ENCODE peak calls at places on chromosomes 11 and 22, in four cellular contexts. One of them, this sample, is unnamed. For H3K4me1, the result is how much of the 10 kb centered on the place peaks cover.

GRCh38 chr11:1482581-1483444 is 3.8 kb downstream of the MOB2 start:
- DNase-seq in endodermal cell: peak
- DNase-seq in left ventricle myocardium inferior: peak
- DNase-seq in uterus: peak
- DNase-seq in this sample: peak

GRCh38 chr11:3169235-3169951 is 4.3 kb upstream of the OSBPL5 start:
- DNase-seq in uterus: peak
- DNase-seq in endodermal cell: peak
- DNase-seq in left ventricle myocardium inferior: peak
- DNase-seq in this sample: no peak

GRCh38 chr11:1053121-1053901 is 16.8 kb upstream of the MUC6 start:
- DNase-seq in uterus: no peak
- DNase-seq in left ventricle myocardium inferior: no peak
- DNase-seq in endodermal cell: no peak
- DNase-seq in this sample: no peak

GRCh38 chr11:114172871-114173444 is 113.4 kb downstream of the ZBTB16 start:
- DNase-seq in uterus: no peak
- DNase-seq in endodermal cell: no peak
- DNase-seq in left ventricle myocardium inferior: peak
- DNase-seq in this sample: no peak

GRCh38 chr11:33936745-33937612 is 45.1 kb upstream of the LMO2 start:
- DNase-seq in left ventricle myocardium inferior: peak
- DNase-seq in endodermal cell: no peak
- DNase-seq in uterus: peak
- DNase-seq in this sample: peak

GRCh38 chr11:62974848-62975522 is 9.8 kb downstream of the SLC22A6 start:
- DNase-seq in uterus: no peak
- DNase-seq in endodermal cell: peak
- DNase-seq in left ventricle myocardium inferior: peak
- DNase-seq in this sample: no peak

GRCh38 chr11:61377461-61378160 is 14.8 kb upstream of the TMEM216 start:
- DNase-seq in left ventricle myocardium inferior: no peak
- DNase-seq in uterus: no peak
- DNase-seq in endodermal cell: no peak
- DNase-seq in this sample: no peak

GRCh38 chr11:101459020-101459419 is 124.8 kb downstream of the TRPC6 start:
- DNase-seq in left ventricle myocardium inferior: no peak
- DNase-seq in endodermal cell: no peak
- DNase-seq in uterus: no peak
- DNase-seq in this sample: no peak

GRCh38 chr22:20117656-20118571 is 888 bp upstream of the TRMT2A start:
- DNase-seq in left ventricle myocardium inferior: peak
- DNase-seq in endodermal cell: no peak
- DNase-seq in uterus: no peak
- DNase-seq in this sample: no peak

GRCh38 chr22:45640941-45641621 is 30.6 kb upstream of the ATXN10 start:
- DNase-seq in endodermal cell: no peak
- DNase-seq in uterus: no peak
- DNase-seq in left ventricle myocardium inferior: no peak
- DNase-seq in this sample: no peak

GRCh38 chr22:21665047-21665851 is 563 bp upstream of the PPIL2 start:
- DNase-seq in endodermal cell: no peak
- DNase-seq in left ventricle myocardium inferior: no peak
- DNase-seq in uterus: no peak
- DNase-seq in this sample: no peak

GRCh38 chr11:1748467-1749019 is 1.9 kb downstream of the IFITM10 start:
- DNase-seq in uterus: no peak
- DNase-seq in left ventricle myocardium inferior: no peak
- DNase-seq in endodermal cell: no peak
- DNase-seq in this sample: peak

GRCh38 chr11:125164422-125165110 is at the start of gene PKNOX2:
- DNase-seq in uterus: peak
- DNase-seq in endodermal cell: peak
- DNase-seq in left ventricle myocardium inferior: peak
- DNase-seq in this sample: no peak

GRCh38 chr11:111770581-111771134 is 4.5 kb upstream of the PPP2R1B start:
- DNase-seq in uterus: no peak
- DNase-seq in left ventricle myocardium inferior: no peak
- DNase-seq in endodermal cell: peak
- DNase-seq in this sample: no peak

GRCh38 chr22:31604746-31605705 is 57.0 kb downstream of the PISD start:
- DNase-seq in left ventricle myocardium inferior: no peak
- DNase-seq in endodermal cell: peak
- DNase-seq in uterus: no peak
- DNase-seq in this sample: no peak

GRCh38 chr11:72724851-72725730 is 27.1 kb downstream of the ARAP1 start:
- DNase-seq in left ventricle myocardium inferior: peak
- DNase-seq in uterus: peak
- DNase-seq in endodermal cell: peak
- DNase-seq in this sample: peak

GRCh38 chr22:30406400-30406799 is 9.6 kb downstream of the SEC14L2 start:
- DNase-seq in uterus: no peak
- DNase-seq in endodermal cell: no peak
- DNase-seq in left ventricle myocardium inferior: no peak
- DNase-seq in this sample: no peak

GRCh38 chr11:19199766-19200165 is 2.0 kb downstream of the CSRP3 start:
- DNase-seq in left ventricle myocardium inferior: no peak
- DNase-seq in endodermal cell: no peak
- DNase-seq in uterus: no peak
- DNase-seq in this sample: no peak

GRCh38 chr11:35609656-35610055 is 8.6 kb upstream of the FJX1 start:
- DNase-seq in uterus: no peak
- DNase-seq in left ventricle myocardium inferior: no peak
- DNase-seq in endodermal cell: no peak
- DNase-seq in this sample: no peak

GRCh38 chr11:47442514-47442913 is 6.4 kb downstream of the RAPSN start:
- DNase-seq in left ventricle myocardium inferior: peak
- DNase-seq in endodermal cell: no peak
- DNase-seq in uterus: no peak
- DNase-seq in this sample: no peak

GRCh38 chr11:77791301-77791700 is 29.2 kb downstream of the RSF1 start:
- DNase-seq in uterus: no peak
- DNase-seq in left ventricle myocardium inferior: no peak
- DNase-seq in endodermal cell: no peak
- DNase-seq in this sample: no peak

GRCh38 chr22:31241200-31241599 is 29.1 kb downstream of the LIMK2 start:
- DNase-seq in endodermal cell: peak
- DNase-seq in uterus: no peak
- DNase-seq in left ventricle myocardium inferior: no peak
- DNase-seq in this sample: no peak

GRCh38 chr11:33668468-33668825 is 32.2 kb downstream of the C11orf91 start:
- DNase-seq in left ventricle myocardium inferior: no peak
- DNase-seq in endodermal cell: no peak
- DNase-seq in uterus: no peak
- DNase-seq in this sample: no peak

GRCh38 chr11:101582242-101583052 is 1.4 kb downstream of the TRPC6 start:
- DNase-seq in left ventricle myocardium inferior: peak
- DNase-seq in uterus: no peak
- DNase-seq in endodermal cell: peak
- DNase-seq in this sample: no peak

GRCh38 chr11:73313652-73314051 is 5.6 kb downstream of the ARHGEF17 start:
- DNase-seq in endodermal cell: no peak
- DNase-seq in uterus: no peak
- DNase-seq in left ventricle myocardium inferior: no peak
- DNase-seq in this sample: no peak

GRCh38 chr11:108414958-108415357 is 52.4 kb downstream of the C11orf65 start:
- DNase-seq in uterus: no peak
- DNase-seq in left ventricle myocardium inferior: no peak
- DNase-seq in endodermal cell: no peak
- DNase-seq in this sample: no peak

GRCh38 chr11:108592591-108593213 is 866 bp downstream of the EXPH5 start:
- DNase-seq in left ventricle myocardium inferior: peak
- DNase-seq in uterus: peak
- DNase-seq in endodermal cell: peak
- DNase-seq in this sample: no peak

GRCh38 chr11:23288001-23288783 is 427.9 kb upstream of the CCDC179 start:
- DNase-seq in uterus: no peak
- DNase-seq in endodermal cell: no peak
- DNase-seq in left ventricle myocardium inferior: no peak
- DNase-seq in this sample: no peak

GRCh38 chr11:13016415-13016814 is 7.3 kb downstream of the RASSF10 start:
- DNase-seq in endodermal cell: no peak
- DNase-seq in uterus: no peak
- DNase-seq in left ventricle myocardium inferior: no peak
- DNase-seq in this sample: no peak

GRCh38 chr11:9060700-9061111 is 30.7 kb downstream of the SCUBE2 start:
- DNase-seq in left ventricle myocardium inferior: no peak
- DNase-seq in endodermal cell: peak
- DNase-seq in uterus: no peak
- DNase-seq in this sample: no peak

GRCh38 chr22:46894081-46894671 is 131.7 kb downstream of the TBC1D22A start:
- DNase-seq in uterus: no peak
- DNase-seq in left ventricle myocardium inferior: no peak
- DNase-seq in endodermal cell: peak
- DNase-seq in this sample: no peak

GRCh38 chr11:72100462-72100861 is 2.6 kb downstream of the LAMTOR1 start:
- DNase-seq in endodermal cell: no peak
- DNase-seq in uterus: no peak
- DNase-seq in left ventricle myocardium inferior: no peak
- DNase-seq in this sample: no peak

GRCh38 chr11:73265853-73266643 is 6.1 kb upstream of the P2RY6 start:
- DNase-seq in left ventricle myocardium inferior: no peak
- DNase-seq in endodermal cell: no peak
- DNase-seq in uterus: no peak
- DNase-seq in this sample: peak

GRCh38 chr11:62125316-62125715 is 1.5 kb downstream of the INCENP start:
- DNase-seq in endodermal cell: no peak
- DNase-seq in left ventricle myocardium inferior: no peak
- DNase-seq in uterus: no peak
- DNase-seq in this sample: no peak

GRCh38 chr11:98734686-98735085 is 286.1 kb upstream of the CNTN5 start:
- DNase-seq in uterus: no peak
- DNase-seq in left ventricle myocardium inferior: no peak
- DNase-seq in endodermal cell: no peak
- DNase-seq in this sample: no peak

GRCh38 chr11:9285850-9286587 is 20.9 kb upstream of the DENND5A start:
- DNase-seq in left ventricle myocardium inferior: no peak
- DNase-seq in uterus: no peak
- DNase-seq in endodermal cell: no peak
- DNase-seq in this sample: no peak

GRCh38 chr22:48885919-48886305 is 941.8 kb downstream of the BRD1 start:
- DNase-seq in left ventricle myocardium inferior: peak
- DNase-seq in endodermal cell: peak
- DNase-seq in uterus: no peak
- DNase-seq in this sample: peak

GRCh38 chr11:64383580-64383979 is 24.6 kb downstream of the RPS6KA4 start:
- DNase-seq in uterus: no peak
- DNase-seq in left ventricle myocardium inferior: no peak
- DNase-seq in endodermal cell: no peak
- DNase-seq in this sample: no peak

DNA sequence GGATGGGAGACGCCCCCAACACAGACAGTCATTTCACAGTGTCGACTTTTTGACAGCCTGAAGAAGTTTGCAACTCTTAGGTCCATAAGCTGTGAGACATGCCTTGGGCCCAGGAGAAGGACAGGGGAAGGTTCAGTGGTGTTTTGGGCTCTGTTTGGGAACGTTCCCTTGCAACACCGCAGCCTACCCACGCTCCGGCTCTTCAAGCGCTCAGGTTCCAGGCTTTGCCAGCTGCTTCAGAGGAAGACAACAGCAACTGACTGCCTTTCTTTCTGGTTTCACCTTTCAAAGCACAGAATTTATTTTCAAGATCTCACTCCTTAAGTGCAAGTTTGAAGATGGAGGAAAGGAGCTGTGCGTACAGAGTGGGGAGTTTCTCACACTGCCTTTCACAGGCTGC is 575.8 kb upstream of the B3GAT1 start:
- DNase-seq in uterus: no peak
- DNase-seq in left ventricle myocardium inferior: no peak
- DNase-seq in endodermal cell: no peak
- DNase-seq in this sample: no peak
- H3K4me1 ChIP-seq in uterus: under half
- H3K4me1 ChIP-seq in left ventricle myocardium inferior: under half
- H3K4me1 ChIP-seq in endodermal cell: under half
- H3K4me1 ChIP-seq in this sample: under half

GRCh38 chr11:11849127-11849746 is 7.5 kb downstream of the USP47 start:
- DNase-seq in left ventricle myocardium inferior: peak
- DNase-seq in endodermal cell: peak
- DNase-seq in uterus: peak
- DNase-seq in this sample: no peak
- H3K4me1 ChIP-seq in left ventricle myocardium inferior: half or more
- H3K4me1 ChIP-seq in endodermal cell: under half
- H3K4me1 ChIP-seq in uterus: under half
- H3K4me1 ChIP-seq in this sample: half or more

DNA sequence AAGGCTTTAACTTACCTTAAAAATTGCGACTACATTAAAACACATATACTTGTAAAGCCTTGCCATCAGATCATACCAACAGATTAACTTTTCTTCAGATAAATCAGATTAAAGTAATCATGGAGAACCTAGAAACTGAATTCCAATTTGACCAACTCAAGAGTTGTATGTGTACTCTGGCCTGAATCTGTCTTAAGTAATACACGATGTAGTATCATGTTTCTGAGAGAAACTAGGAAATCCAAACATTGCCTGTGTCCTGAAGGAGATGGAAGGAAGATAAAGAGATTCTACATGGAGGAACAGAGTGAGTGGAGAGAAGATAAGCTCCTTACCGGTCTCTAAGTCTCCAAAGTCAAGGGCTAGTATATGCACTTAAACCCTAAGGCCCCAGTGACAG is 162.1 kb downstream of the CADM1 start:
- DNase-seq in left ventricle myocardium inferior: no peak
- DNase-seq in uterus: no peak
- DNase-seq in endodermal cell: no peak
- DNase-seq in this sample: no peak
- H3K4me1 ChIP-seq in left ventricle myocardium inferior: under half
- H3K4me1 ChIP-seq in uterus: under half
- H3K4me1 ChIP-seq in endodermal cell: under half
- H3K4me1 ChIP-seq in this sample: under half

GRCh38 chr11:43489869-43490465 is 131.2 kb downstream of the TTC17 start:
- DNase-seq in left ventricle myocardium inferior: no peak
- DNase-seq in endodermal cell: no peak
- DNase-seq in uterus: no peak
- DNase-seq in this sample: no peak

DNA sequence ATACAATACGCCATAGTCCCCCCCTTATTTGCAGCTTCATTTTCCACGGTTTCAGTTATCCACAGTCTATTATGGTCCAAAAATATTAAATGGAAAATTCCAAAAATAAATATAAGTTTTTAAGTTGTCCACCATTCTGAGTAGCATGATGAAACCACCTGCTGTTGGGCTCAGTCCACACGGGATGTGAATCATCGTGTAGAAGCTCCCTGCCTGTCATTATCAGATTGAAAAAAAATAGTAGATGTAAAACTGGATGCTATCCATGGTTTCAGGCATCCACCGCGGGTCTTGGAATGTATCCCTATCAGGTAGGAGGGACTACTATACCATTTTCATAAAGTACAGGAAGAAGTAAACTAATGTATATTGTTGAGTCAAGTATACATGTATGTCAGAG is 127.4 kb downstream of the TTC17 start:
- DNase-seq in uterus: no peak
- DNase-seq in left ventricle myocardium inferior: no peak
- DNase-seq in endodermal cell: no peak
- DNase-seq in this sample: no peak
- H3K4me1 ChIP-seq in uterus: under half
- H3K4me1 ChIP-seq in left ventricle myocardium inferior: under half
- H3K4me1 ChIP-seq in endodermal cell: under half
- H3K4me1 ChIP-seq in this sample: under half

This sample was measured in ascending aorta.